ENCODE peak calls at places on chromosomes 6 and 20, in five cellular contexts. B is H7; C is activated CD4-positive, CD25-positive, alpha-beta regulatory T cell; F is stimulated activated CD8-positive, alpha-beta memory T cell treated with anti-CD3 and anti-CD28 coated beads, Interleukin-12 subunit alpha, Interleukin-12 subunit beta, amount 100 ng/mL, for 1 hour; X is NCI-H345. S is an unnamed sample.

GRCh38 chr6:25112207-25112874 is 166.8 kb upstream of the CARMIL1 start:
- DNase-seq in B (no peak), F (no peak), C (no peak), X (no peak), S (no peak)

GRCh38 chr20:44467289-44467883 is 8.3 kb upstream of the TTPAL start:
- DNase-seq in B (peak), C (no peak), X (no peak), F (no peak), S (peak)

GRCh38 chr6:155274533-155274932 is 10.7 kb downstream of the CLDN20 start:
- DNase-seq in F (no peak), B (no peak), C (no peak), X (no peak), S (no peak)

GRCh38 chr20:23782366-23782983 is 31.7 kb upstream of the CST1 start:
- DNase-seq in X (peak), B (peak), F (no peak), C (no peak), S (no peak)

GRCh38 chr6:40353197-40353966 is 233.8 kb downstream of the LRFN2 start:
- DNase-seq in F (no peak), C (no peak), B (no peak), X (no peak), S (peak)

GRCh38 chr6:132995432-132995831 is 181.1 kb downstream of the RPS12 start:
- DNase-seq in F (no peak), C (no peak), X (no peak), B (no peak), S (no peak)

GRCh38 chr6:110900028-110900598 is 25.5 kb downstream of the AMD1 start:
- DNase-seq in C (no peak), X (peak), F (no peak), B (no peak), S (no peak)

GRCh38 chr6:56109149-56109548 is 138.2 kb downstream of the COL21A1 start:
- DNase-seq in X (no peak), F (no peak), B (no peak), C (no peak), S (no peak)

S was measured in suprapubic skin.